ENCODE peak calls at places on chromosomes 3 and 15, in four cellular contexts. N is ovary, C is heart left ventricle, X is esophagus muscularis mucosa. A is an unnamed sample.

GRCh38 chr3:146035366-146035765 is 125.6 kb downstream of the PLOD2 start:
- DNase-seq in X (no peak), C (no peak), N (no peak), A (no peak)

GRCh38 chr3:194690501-194691372 is 5.1 kb downstream of the FAM43A start:
- DNase-seq in C (no peak), X (no peak), N (no peak), A (no peak)

GRCh38 chr3:45592405-45592804 is 2.1 kb upstream of the LIMD1 start:
- DNase-seq in C (no peak), N (no peak), X (no peak), A (no peak)

GRCh38 chr15:34038404-34039179 is 412 bp downstream of the AVEN start:
- DNase-seq in N (peak; percentile 86), C (peak; percentile 84), X (peak; percentile 93), A (peak; percentile 65)

GRCh38 chr15:63977102-63977501 is 69.2 kb downstream of the DAPK2 start:
- DNase-seq in N (no peak), X (no peak), C (no peak), A (no peak)

GRCh38 chr3:172138031-172138538 is 98.7 kb downstream of the FNDC3B start:
- DNase-seq in C (no peak), X (no peak), N (no peak), A (no peak)

GRCh38 chr3:83902842-83903241 is 1055.9 kb upstream of the CADM2 start:
- DNase-seq in X (no peak), N (no peak), C (no peak), A (no peak)

GRCh38 chr3:57169872-57170623 is 4.9 kb upstream of the IL17RD start:
- DNase-seq in X (no peak), N (peak; percentile 79), C (peak; percentile 83), A (peak; percentile 73)

GRCh38 chr3:133948131-133948810 is 52.6 kb upstream of the RAB6B start:
- DNase-seq in C (no peak), N (no peak), X (no peak), A (no peak)

GRCh38 chr3:126481808-126482502 is 6.3 kb upstream of the ZXDC start:
- DNase-seq in N (no peak), X (no peak), C (no peak), A (no peak)

GRCh38 chr3:67329358-67329757 is 325.1 kb downstream of the SUCLG2 start:
- DNase-seq in C (no peak), X (no peak), N (no peak), A (no peak)

GRCh38 chr3:152835311-152836102 is 576 bp downstream of the P2RY1 start:
- DNase-seq in C (peak; percentile 58), X (no peak), N (peak; percentile 73), A (no peak)

GRCh38 chr15:71168163-71168832 is 53.0 kb downstream of the THSD4 start:
- DNase-seq in C (peak; percentile 47), N (no peak), X (no peak), A (no peak)

GRCh38 chr3:52121459-52121795 is 32.8 kb downstream of the POC1A start:
- DNase-seq in C (peak; percentile 67), N (no peak), X (no peak), A (no peak)

GRCh38 chr3:45611619-45612018 is 17.1 kb downstream of the LIMD1 start:
- DNase-seq in C (no peak), N (no peak), X (no peak), A (no peak)

GRCh38 chr3:61892881-61893280 is 331.5 kb downstream of the PTPRG start:
- DNase-seq in N (no peak), C (no peak), X (no peak), A (no peak)

GRCh38 chr3:55285156-55285555 is 201.9 kb downstream of the WNT5A start:
- DNase-seq in N (no peak), X (no peak), C (no peak), A (no peak)

GRCh38 chr15:70672081-70672480 is 91.3 kb downstream of the UACA start:
- DNase-seq in X (no peak), N (no peak), C (no peak), A (no peak)

DNA sequence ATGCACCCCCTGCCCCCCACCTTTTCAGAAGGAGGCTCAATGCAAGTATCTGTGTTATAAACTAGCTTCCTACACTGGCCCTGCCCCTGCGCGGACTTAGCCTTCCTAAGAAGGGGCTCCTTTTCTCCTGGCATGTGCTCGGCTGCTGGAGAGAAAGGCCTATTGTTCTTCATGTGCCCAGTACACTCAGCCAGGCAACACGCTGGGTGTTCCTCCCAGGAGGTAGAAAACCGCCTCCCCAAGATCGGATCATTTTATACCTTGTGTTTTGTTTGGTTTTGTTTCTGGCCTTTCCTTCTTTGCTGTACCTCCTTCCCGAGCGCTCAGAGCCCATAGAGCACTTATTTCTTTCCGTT is 30.2 kb downstream of the CCNL1 start:
- DNase-seq in N (no peak), C (no peak), X (no peak), A (no peak)
- TF ChIP-seq POLR2A in N (no peak), C (no peak), X (no peak), A (no peak)

DNA sequence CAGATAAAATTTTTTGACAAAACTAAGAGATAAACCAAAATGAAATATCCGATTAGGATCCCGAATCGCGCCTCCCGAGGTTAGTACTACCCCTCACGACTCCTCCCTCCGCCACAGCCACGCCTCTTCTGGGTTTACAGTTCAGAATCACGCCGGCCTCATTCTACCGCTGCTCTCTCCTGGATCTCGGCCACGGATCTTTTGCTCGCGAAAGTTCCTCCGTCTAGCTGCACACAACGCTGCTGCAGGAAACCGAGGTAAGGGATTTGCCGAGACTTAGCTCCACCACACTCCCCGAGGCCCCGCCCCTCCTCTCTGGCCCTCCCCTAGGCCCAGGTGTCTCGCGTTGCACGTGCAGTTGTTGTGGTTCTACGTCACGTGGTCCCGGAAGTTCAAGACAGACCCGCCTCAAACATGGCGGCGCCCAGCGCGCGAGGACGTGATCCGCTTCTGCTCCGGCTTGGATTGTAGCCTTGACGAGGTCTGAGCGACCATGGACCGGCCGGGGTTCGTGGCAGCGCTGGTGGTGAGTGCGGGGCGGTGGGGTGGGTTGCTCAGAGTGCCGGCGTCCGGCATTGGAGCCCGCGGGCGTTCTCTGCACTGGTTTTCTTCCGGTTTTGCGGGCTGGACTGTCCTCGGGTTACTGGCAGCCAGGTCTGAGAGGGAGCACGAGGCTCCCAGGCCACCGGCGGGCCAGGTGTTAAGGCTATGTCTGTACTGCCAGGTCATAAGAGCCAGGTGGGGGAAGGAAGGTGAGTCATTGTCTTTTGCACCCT is at the start of gene SLC25A26:
- DNase-seq in N (peak; percentile 95), X (peak; percentile 99), C (peak; percentile 93), A (peak; percentile 85)
- TF ChIP-seq POLR2A in N (no peak), X (no peak), C (peak; percentile 21), A (peak; percentile 61)

DNA sequence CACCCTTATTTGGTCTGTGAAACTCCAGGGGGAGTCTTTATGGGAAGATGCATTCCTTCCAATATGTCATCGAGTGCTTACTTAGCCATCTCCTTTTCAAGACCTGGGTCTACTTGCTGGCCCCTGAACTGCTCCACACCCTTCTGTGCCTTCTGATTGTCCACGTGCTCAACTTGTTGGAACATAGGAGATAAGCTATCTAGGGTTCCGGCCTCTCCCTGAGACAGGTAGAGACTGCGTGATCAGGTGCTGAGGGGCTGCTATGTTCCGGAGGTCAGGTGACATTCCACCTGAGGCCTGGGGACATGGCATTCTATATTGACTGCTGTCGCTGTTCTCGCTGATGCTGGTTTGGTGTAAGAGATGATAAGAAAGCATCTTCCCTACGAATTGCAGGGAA is 65.6 kb downstream of the ATP1B3 start:
- DNase-seq in N (no peak), X (no peak), C (no peak), A (no peak)
- TF ChIP-seq POLR2A in N (no peak), X (no peak), C (no peak), A (no peak)

GRCh38 chr3:38015984-38016383 is 13.5 kb downstream of the PLCD1 start:
- DNase-seq in C (no peak), X (no peak), N (no peak), A (no peak)

GRCh38 chr3:38017445-38018295 is 11.8 kb downstream of the PLCD1 start:
- DNase-seq in X (no peak), N (peak; percentile 33), C (peak; percentile 11), A (no peak)

GRCh38 chr3:38016410-38016809 is 13.0 kb downstream of the PLCD1 start:
- DNase-seq in N (no peak), C (no peak), X (no peak), A (no peak)

GRCh38 chr3:38015485-38015884 is 14.0 kb downstream of the PLCD1 start:
- DNase-seq in X (no peak), C (no peak), N (no peak), A (no peak)

DNA sequence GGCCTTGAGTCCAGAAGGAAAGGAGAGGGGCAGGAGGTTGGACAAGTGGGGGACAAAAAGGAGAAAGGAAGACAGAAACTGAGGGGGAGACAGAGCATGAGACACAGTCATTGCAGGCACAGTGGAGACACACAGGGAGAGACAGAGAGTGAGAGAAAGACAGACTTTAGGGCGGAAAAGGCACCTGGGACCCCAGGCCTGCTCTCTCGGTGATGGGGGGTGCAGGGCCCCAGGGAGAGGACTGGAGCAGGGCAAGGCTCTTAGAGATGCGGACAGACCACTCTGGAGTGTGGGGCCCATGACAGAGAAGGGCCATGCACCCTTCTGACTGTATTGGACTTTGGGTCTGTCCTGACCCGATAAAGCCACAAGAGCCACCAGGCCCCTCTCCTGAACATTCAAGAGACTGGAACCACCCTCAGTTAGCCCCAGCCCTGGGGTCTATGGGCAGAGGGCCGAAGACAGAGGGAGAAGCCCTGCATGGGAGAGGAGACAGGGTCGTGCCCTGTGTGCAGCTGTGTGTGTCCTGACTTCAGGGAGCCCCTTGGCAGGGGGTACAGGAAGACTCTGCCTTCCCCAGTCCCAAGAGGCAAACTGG is 12.5 kb downstream of the PLCD1 start:
- DNase-seq in X (no peak), C (no peak), N (no peak), A (no peak)
- TF ChIP-seq POLR2A in X (no peak), C (no peak), N (no peak), A (no peak)